ENCODE peak calls at places on chromosomes 12 and 14, in seven cellular contexts. T, W, F, J, R, S and X are unnamed samples.

GRCh38 chr12:83086023-83086422 is 399.3 kb downstream of the TMTC2 start:
- DNase-seq in W (no peak), J (no peak), R (no peak), F (no peak), T (no peak), S (no peak), X (no peak)

GRCh38 chr12:88720785-88721650 is 140.7 kb upstream of the KITLG start:
- DNase-seq in S (no peak), J (no peak), T (peak), F (no peak), R (no peak), W (no peak), X (no peak)

GRCh38 chr12:122394626-122395194 is 27.8 kb downstream of the CLIP1 start:
- DNase-seq in R (no peak), F (no peak), S (no peak), J (no peak), W (peak), T (no peak), X (no peak)

GRCh38 chr12:132163911-132164288 is 19.6 kb downstream of the NOC4L start:
- DNase-seq in R (no peak), T (no peak), W (no peak), S (no peak), F (no peak), J (no peak), X (no peak)

GRCh38 chr12:93347054-93347786 is 30.5 kb upstream of the NUDT4 start:
- DNase-seq in J (no peak), W (no peak), F (no peak), S (no peak), T (no peak), R (no peak), X (no peak)

GRCh38 chr14:33943081-33943480 is 7.8 kb downstream of the EGLN3 start:
- DNase-seq in S (no peak), R (no peak), W (no peak), T (no peak), J (no peak), F (no peak), X (no peak)

GRCh38 chr14:69043598-69044267 is 64.6 kb upstream of the ACTN1 start:
- DNase-seq in T (peak), W (peak), F (no peak), S (no peak), J (no peak), R (no peak), X (no peak)

GRCh38 chr14:55084648-55085441 is 33.4 kb downstream of the MAPK1IP1L start:
- DNase-seq in J (no peak), R (no peak), F (no peak), W (no peak), T (no peak), S (no peak), X (no peak)

GRCh38 chr12:53180931-53181645 is 363 bp upstream of the CSAD start:
- DNase-seq in F (peak), J (peak), W (peak), R (peak), S (peak), T (peak), X (peak)

GRCh38 chr14:100295376-100296105 is 10.7 kb downstream of the SLC25A29 start:
- DNase-seq in R (no peak), S (no peak), W (no peak), F (no peak), T (no peak), J (no peak), X (no peak)

DNA sequence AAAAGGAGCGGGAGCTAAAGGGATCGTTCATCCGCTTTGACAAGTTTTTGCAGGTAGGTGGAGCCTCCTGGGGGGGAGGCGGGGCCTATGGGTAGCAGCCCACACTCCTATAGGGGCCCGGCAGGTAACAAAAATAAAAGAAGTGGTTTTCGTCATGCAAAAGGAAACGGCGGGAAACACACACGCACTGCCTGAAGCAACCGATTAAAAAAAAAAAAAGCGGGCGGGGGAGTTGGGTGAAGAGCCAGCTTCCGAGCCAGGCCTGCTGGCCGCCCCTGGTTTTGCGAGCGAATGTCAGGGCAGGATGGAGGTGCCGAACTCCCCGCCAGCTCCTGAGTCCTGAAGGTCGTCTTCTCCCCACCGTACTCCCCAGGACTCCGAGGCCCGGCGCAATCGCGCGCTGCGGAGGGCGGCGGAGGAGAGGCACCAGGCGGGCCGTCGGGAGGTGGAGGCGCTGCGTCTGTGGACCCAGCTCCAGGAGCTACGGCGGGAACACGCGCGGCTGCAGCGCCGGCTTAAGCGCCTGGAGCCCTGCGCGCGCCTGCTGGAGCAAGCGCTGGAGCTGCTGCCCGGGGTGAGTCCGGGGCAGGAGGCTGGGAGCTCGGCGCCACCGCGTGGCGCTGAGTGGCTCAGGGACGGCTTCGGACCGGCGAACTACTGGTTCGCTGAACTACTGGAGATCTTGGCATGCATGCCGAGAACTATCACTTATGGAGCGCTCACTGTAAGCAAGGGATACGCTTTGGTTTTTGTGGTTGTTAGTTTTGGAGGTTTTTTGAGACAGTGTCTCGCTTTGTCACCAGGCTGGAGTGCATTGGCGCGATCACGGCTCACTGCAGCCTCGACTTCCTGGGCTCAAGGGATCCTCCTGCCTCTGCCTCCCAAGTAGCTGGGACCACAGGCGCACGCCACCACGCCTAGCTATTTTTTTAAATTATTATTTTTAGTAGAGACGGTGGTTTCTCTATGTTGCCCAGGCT is 3.6 kb downstream of the CFAP73 start:
- DNase-seq in F (peak), J (peak), R (peak), T (peak), S (peak), W (peak), X (peak)
- TF ChIP-seq CTCF in F (peak), J (peak), R (peak), T (peak), S (no peak), W (peak), X (peak)

GRCh38 chr12:3744216-3744883 is 8.6 kb downstream of the CRACR2A start:
- DNase-seq in T (no peak), F (no peak), W (no peak), S (no peak), J (no peak), R (no peak), X (no peak)
- TF ChIP-seq CTCF in T (no peak), F (no peak), W (no peak), S (no peak), J (no peak), R (no peak), X (no peak)

DNA sequence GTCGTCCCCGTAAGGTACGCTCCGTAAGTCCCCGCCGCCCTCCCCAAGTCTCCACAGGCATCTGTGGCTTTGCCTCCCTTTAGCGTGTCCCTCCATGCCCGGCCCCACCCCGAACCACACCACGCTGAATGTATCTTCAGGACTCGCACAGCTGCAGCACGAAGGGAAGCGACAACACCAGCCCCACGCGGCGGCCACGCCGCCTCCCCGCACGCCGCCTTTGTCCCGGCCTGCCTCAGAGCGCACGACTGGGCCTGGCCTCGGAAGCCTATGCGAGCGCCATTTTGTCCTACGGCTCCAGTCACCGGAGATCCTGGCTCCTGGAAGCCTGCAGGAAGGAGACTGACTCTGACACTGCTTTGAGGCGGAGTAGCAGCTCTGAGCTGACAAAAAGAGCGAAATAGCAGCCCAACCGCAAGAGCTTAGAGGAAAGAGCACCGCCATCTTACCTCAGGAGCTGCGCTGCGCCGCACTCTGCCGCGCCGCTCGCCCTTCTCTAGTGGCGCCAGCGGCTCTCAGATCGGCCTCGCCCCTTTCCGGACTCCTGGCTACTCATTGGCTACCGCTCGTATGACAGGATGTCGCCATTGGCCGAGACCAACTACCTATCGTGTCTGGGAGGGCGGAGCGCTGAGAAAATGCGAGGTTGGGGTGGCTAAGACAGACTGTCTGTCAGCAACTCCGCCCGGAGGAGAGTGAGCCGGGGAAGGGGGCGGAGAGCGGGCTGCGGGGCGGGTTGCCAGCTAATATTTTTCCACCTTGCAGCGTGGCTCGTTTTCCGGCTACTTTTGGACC is at the start of gene KANSL2:
- DNase-seq in R (peak), J (peak), T (peak), S (peak), W (peak), F (peak), X (peak)
- TF ChIP-seq CTCF in R (no peak), J (no peak), T (no peak), S (no peak), W (no peak), F (no peak), X (no peak)

DNA sequence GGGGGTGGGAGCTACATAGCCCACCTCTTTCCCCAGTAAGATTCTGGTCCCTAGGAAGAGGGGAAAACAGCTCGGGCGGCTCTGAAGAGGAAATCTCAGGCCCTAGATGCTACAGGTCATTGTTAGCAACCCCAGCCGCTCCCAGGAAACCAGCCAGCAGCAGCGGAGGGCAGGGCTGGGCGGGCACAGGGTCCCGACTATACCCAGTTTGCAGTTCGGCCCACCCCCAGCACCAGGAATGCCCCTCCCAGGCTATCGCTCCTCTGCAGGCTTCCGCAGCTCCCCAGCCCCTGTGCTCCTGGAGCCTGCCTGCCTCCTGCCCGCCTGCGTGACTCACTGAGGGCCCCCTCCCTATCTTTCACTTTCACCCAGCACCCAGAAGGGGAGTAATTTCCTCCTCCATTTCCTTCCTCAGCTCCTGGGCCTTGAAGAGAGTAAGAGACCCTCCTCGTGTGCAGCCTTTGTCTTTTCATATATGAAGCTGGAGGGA is 27.2 kb upstream of the PNMA1 start:
- DNase-seq in T (peak), R (peak), F (no peak), W (peak), J (peak), S (peak), X (no peak)
- TF ChIP-seq CTCF in T (peak), R (no peak), F (no peak), W (peak), J (no peak), S (no peak), X (no peak)

DNA sequence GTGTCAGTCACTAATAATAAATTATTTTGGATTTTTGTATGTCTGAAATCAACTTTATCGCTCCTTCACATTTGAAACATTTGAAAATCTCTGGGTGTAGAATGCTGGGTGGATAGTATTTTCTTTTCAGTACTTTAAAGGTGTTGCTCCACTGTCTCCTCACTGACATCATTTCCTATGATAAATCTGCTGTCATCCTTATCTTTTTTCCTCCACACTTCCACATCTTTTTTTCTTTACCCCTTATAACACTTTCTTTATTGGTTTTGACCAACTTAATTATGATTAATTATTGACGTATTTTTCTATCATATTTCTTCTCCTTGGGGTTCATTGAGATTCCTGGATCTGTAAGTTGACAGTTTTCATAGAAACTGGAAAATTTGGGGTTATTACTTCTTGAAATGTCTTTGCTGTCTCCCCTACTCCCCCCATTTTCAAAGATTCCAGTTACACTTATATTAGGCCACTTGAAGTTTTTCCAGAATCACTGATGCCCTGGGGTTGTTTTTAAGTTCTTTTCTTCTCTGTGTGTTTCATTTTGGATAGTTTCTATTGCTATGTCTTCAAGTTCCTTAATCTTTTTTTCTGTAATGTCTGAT is 177.5 kb upstream of the DIO3 start:
- DNase-seq in W (no peak), T (no peak), R (no peak), S (no peak), F (no peak), J (no peak), X (no peak)
- TF ChIP-seq CTCF in W (no peak), T (no peak), R (no peak), S (no peak), F (no peak), J (no peak), X (no peak)